ENCODE peak calls at places on chromosomes 13 and 19, in nine cellular contexts. X, L, A, H, S, K, O, I and B are unnamed samples.

GRCh38 chr19:9940778-9941177 is 4.5 kb upstream of the OLFM2 start:
- DNase-seq in X (no peak), L (no peak), A (peak; percentile 49), H (no peak), S (peak; percentile 84), K (no peak), O (peak; percentile 35), I (no peak), B (no peak)

GRCh38 chr19:36051637-36052036 is 2.4 kb downstream of the THAP8 start:
- DNase-seq in X (no peak), L (no peak), A (no peak), H (no peak), S (no peak), K (no peak), O (no peak), I (no peak), B (no peak)

GRCh38 chr13:110499621-110500281 is 61.8 kb downstream of the RAB20 start:
- DNase-seq in X (no peak), L (no peak), A (no peak), H (no peak), S (peak; percentile 79), K (no peak), O (no peak), I (no peak), B (peak; percentile 73)

GRCh38 chr13:30918662-30919405 is 12.8 kb downstream of the MEDAG start:
- DNase-seq in X (no peak), L (no peak), A (no peak), H (no peak), S (peak; percentile 69), K (peak; percentile 58), O (no peak), I (no peak), B (peak; percentile 38)

GRCh38 chr19:1259206-1259872 is 9.8 kb upstream of the CIRBP start:
- DNase-seq in X (peak; percentile 75), L (peak; percentile 82), A (peak; percentile 77), H (peak; percentile 84), S (peak; percentile 68), K (no peak), O (peak; percentile 51), I (peak; percentile 95), B (peak; percentile 80)

GRCh38 chr13:40692946-40693345 is 26.5 kb upstream of the FOXO1 start:
- DNase-seq in X (no peak), L (no peak), A (peak; percentile 70), H (no peak), S (no peak), K (peak; percentile 31), O (peak; percentile 4), I (no peak), B (peak; percentile 15)

GRCh38 chr13:89982406-89983085 is 1364.9 kb upstream of the MIR17HG start:
- DNase-seq in X (no peak), L (peak; percentile 81), A (no peak), H (no peak), S (peak; percentile 39), K (no peak), O (peak; percentile 25), I (no peak), B (peak; percentile 14)

GRCh38 chr13:33497146-33497845 is 211.7 kb upstream of the STARD13 start:
- DNase-seq in X (no peak), L (no peak), A (no peak), H (no peak), S (peak; percentile 51), K (no peak), O (peak; percentile 34), I (no peak), B (peak; percentile 41)

GRCh38 chr19:55446060-55446459 is 3.0 kb upstream of the SHISA7 start:
- DNase-seq in X (no peak), L (no peak), A (no peak), H (no peak), S (no peak), K (peak; percentile 96), O (no peak), I (no peak), B (no peak)

GRCh38 chr19:27906081-27906480 is 1306.9 kb downstream of the UQCRFS1 start:
- DNase-seq in X (no peak), L (no peak), A (no peak), H (no peak), S (no peak), K (no peak), O (no peak), I (no peak), B (no peak)

GRCh38 chr13:46489586-46490023 is 63.4 kb upstream of the LRCH1 start:
- DNase-seq in X (no peak), L (peak; percentile 83), A (no peak), H (no peak), S (peak; percentile 98), K (peak; percentile 81), O (peak; percentile 96), I (no peak), B (peak; percentile 44)

GRCh38 chr19:10816691-10817090 is 19.3 kb downstream of the TMED1 start:
- DNase-seq in X (no peak), L (no peak), A (no peak), H (no peak), S (no peak), K (no peak), O (no peak), I (no peak), B (peak; percentile 14)

GRCh38 chr19:55695511-55696290 is 20.7 kb downstream of the EPN1 start:
- DNase-seq in X (no peak), L (no peak), A (no peak), H (no peak), S (no peak), K (no peak), O (no peak), I (peak; percentile 33), B (no peak)

GRCh38 chr19:55319786-55320185 is 5.4 kb downstream of the TMEM150B start:
- DNase-seq in X (no peak), L (peak; percentile 61), A (no peak), H (no peak), S (peak; percentile 27), K (no peak), O (peak; percentile 36), I (no peak), B (peak; percentile 28)

GRCh38 chr19:27671876-27672275 is 1541.1 kb downstream of the UQCRFS1 start:
- DNase-seq in X (no peak), L (no peak), A (no peak), H (no peak), S (no peak), K (no peak), O (no peak), I (no peak), B (no peak)

GRCh38 chr13:112447761-112448603 is 71.8 kb downstream of the SPACA7 start:
- DNase-seq in X (no peak), L (no peak), A (no peak), H (peak; percentile 35), S (no peak), K (no peak), O (no peak), I (no peak), B (no peak)

DNA sequence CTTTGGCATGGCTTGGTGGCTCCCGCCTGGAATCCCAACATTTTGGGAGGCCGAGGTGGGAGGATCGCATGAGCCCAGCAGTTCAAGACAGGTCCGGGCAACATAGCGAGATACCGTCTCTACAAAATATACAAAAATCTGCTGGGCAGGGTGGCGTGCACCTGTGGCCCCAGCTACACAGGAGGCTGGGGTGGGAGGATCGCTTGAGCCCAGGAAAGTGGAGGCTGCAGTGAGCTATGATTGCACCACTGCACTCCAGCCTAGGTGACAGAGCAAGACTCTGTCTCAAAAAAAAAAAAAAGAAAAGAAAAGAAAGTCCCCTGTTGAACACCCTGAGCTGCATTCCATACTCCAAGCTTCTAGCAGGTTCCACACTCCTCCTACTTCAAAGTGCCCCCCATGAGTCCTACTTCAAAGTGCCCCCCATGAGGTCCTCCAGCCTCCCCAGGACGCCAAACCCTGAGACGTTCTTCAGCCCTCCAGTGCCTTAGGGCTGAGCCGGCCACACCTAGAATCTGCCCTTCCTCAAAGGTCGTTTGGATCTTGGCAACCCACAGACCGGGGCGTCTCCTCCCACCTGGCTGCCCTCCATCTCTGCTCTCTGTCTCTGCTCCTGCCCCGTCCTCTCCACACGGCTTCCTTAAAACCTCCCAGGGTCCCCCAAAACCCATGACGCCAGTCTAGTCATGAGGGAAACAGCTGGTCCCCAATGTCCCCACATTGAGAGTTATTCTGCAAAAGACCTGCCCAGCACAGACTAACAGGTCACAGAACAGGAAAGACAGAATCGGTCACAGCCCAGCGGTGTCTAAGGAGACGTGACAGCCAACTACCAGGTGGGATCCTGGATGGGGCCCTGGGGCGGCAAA is 4.7 kb downstream of the TJP3 start:
- DNase-seq in X (peak; percentile 56), L (no peak), A (peak; percentile 55), H (no peak), S (no peak), K (no peak), O (peak; percentile 24), I (peak; percentile 77), B (no peak)
- H3K4me3 ChIP-seq in X (no peak overlapping the region), L (no peak overlapping the region), A (peak overlapping the region; percentile 26), H (no peak overlapping the region), S (no peak overlapping the region), K (no peak overlapping the region), O (no peak overlapping the region), I (no peak overlapping the region), B (no peak overlapping the region)

DNA sequence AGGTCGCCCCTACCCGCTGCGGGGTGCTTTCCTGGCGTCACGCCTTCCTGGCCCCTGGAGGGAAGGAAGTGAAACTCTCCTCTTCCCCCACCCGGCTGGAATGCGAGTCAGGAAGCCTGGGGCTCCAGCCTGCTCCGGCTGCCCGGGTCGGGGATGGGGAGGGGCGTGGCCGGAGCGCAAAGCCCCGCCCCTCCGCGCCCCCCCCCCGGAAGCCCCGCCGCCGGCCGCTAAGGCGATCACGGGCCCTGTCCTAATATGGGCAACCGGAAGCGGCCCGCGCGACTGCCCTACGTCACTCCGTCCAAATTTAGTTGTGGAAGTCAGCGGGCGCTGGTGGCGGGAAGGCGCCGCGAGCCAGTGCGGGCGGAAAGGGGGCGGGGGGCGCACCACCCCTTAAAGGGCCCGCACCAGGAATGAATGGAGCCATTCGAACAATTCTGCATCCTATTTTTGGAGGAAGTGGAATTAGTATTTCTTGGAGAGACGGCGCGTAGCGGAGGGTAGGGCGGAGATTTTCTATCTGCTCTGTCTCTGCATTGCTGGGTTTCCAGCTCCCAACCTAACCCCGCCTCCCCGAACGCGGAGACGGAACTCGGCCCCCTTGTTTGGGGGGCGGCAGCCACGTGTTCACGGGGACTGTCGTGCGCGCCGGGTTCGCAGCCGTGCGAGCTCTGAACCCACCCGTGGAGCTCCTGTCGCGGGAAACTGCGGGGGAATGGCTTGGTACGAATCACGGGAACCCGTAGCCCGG is 1.6 kb downstream of the IER2 start:
- DNase-seq in X (peak; percentile 98), L (peak; percentile 99), A (peak; percentile 95), H (peak; percentile 98), S (peak; percentile 95), K (peak; percentile 95), O (peak; percentile 97), I (peak; percentile 99), B (peak; percentile 99)
- TF ChIP-seq CTCF in X (no peak), L (no peak), A (no peak), H (no peak), S (no peak), K (no peak), O (peak; percentile 31), I (no peak), B (peak; percentile 8)

GRCh38 chr19:33254245-33254824 is 28.7 kb upstream of the SLC7A10 start:
- DNase-seq in X (no peak), L (no peak), A (no peak), H (no peak), S (no peak), K (no peak), O (no peak), I (peak; percentile 34), B (no peak)
- H3K4me3 ChIP-seq in X (no peak overlapping the region), L (no peak overlapping the region), A (no peak overlapping the region), H (no peak overlapping the region), S (no peak overlapping the region), K (no peak overlapping the region), O (no peak overlapping the region), I (no peak overlapping the region), B (no peak overlapping the region)

GRCh38 chr19:18457478-18458331 is 19.8 kb upstream of the ISYNA1 start:
- DNase-seq in X (peak; percentile 19), L (no peak), A (no peak), H (no peak), S (no peak), K (no peak), O (no peak), I (peak; percentile 45), B (no peak)
- TF ChIP-seq CTCF in X (no peak), L (no peak), A (no peak), H (no peak), S (no peak), K (no peak), O (no peak), I (no peak), B (no peak)